ENCODE peak calls at places on chromosomes 12 and 14, in six cellular contexts. N is left colon; U is CD8-positive, alpha-beta memory T cell; V is GDM1; J is pons; L is IMR-90. M is an unnamed sample.

GRCh38 chr12:47437570-47437969 is 268.3 kb downstream of the RPAP3 start:
- DNase-seq in N (no peak), U (no peak), V (no peak), J (no peak), L (no peak), M (no peak)

GRCh38 chr12:109741286-109741969 is 27.8 kb downstream of the FAM222A start:
- DNase-seq in N (peak; percentile 13), U (no peak), V (no peak), J (no peak), L (no peak), M (no peak)

GRCh38 chr12:92210062-92210461 is 64.4 kb upstream of the BTG1 start:
- DNase-seq in N (no peak), U (no peak), V (no peak), J (no peak), L (no peak), M (no peak)

GRCh38 chr14:102140027-102140749 is 491 bp downstream of the WDR20 start:
- DNase-seq in N (peak; percentile 42), U (peak; percentile 13), V (no peak), J (no peak), L (no peak), M (peak; percentile 41)

GRCh38 chr14:64294672-64295413 is 672 bp upstream of the ESR2 start:
- DNase-seq in N (peak; percentile 72), U (peak; percentile 69), V (peak; percentile 14), J (peak; percentile 29), L (peak; percentile 53), M (peak; percentile 81)

GRCh38 chr12:27984275-27984674 is 11.7 kb upstream of the PTHLH start:
- DNase-seq in N (no peak), U (no peak), V (no peak), J (no peak), L (peak; percentile 88), M (no peak)

GRCh38 chr12:122460641-122461040 is 38.2 kb upstream of the CLIP1 start:
- DNase-seq in N (no peak), U (no peak), V (no peak), J (no peak), L (no peak), M (no peak)

GRCh38 chr12:80655751-80656150 is 51.7 kb upstream of the MYF6 start:
- DNase-seq in N (no peak), U (no peak), V (no peak), J (no peak), L (peak; percentile 23), M (no peak)

GRCh38 chr12:52230364-52231281 is 2.4 kb upstream of the KRT7 start:
- DNase-seq in N (no peak), U (no peak), V (no peak), J (no peak), L (peak; percentile 68), M (no peak)

GRCh38 chr14:49512147-49512551 is 74.0 kb downstream of the RPS29 start:
- DNase-seq in N (no peak), U (no peak), V (no peak), J (no peak), L (peak; percentile 79), M (no peak)

GRCh38 chr14:87252103-87252502 is 740.9 kb downstream of the GALC start:
- DNase-seq in N (no peak), U (no peak), V (no peak), J (no peak), L (no peak), M (no peak)

GRCh38 chr12:24919346-24920001 is 29.4 kb downstream of the BCAT1 start:
- DNase-seq in N (no peak), U (no peak), V (no peak), J (no peak), L (no peak), M (no peak)

GRCh38 chr14:102781063-102781462 is 3.8 kb downstream of the TRAF3 start:
- DNase-seq in N (no peak), U (no peak), V (no peak), J (no peak), L (no peak), M (no peak)

GRCh38 chr14:52175982-52176502 is 91.5 kb upstream of the PTGDR start:
- DNase-seq in N (no peak), U (peak; percentile 35), V (peak; percentile 51), J (no peak), L (no peak), M (no peak)

GRCh38 chr12:124150176-124150575 is 144.7 kb upstream of the RFLNA start:
- DNase-seq in N (no peak), U (no peak), V (no peak), J (no peak), L (no peak), M (no peak)

GRCh38 chr14:89405712-89406111 is 11.3 kb downstream of the FOXN3 start:
- DNase-seq in N (no peak), U (no peak), V (no peak), J (no peak), L (no peak), M (no peak)

GRCh38 chr12:113196996-113197395 is 11.5 kb downstream of the RITA1 start:
- DNase-seq in N (peak; percentile 65), U (peak; percentile 25), V (peak; percentile 67), J (peak; percentile 87), L (peak; percentile 78), M (peak; percentile 72)

GRCh38 chr14:105500726-105501101 is 9.7 kb downstream of the TEDC1 start:
- DNase-seq in N (no peak), U (no peak), V (no peak), J (no peak), L (no peak), M (no peak)

GRCh38 chr14:90424686-90425255 is 27.9 kb downstream of the CALM1 start:
- DNase-seq in N (no peak), U (no peak), V (no peak), J (no peak), L (no peak), M (no peak)

GRCh38 chr12:82963961-82964360 is 277.3 kb downstream of the TMTC2 start:
- DNase-seq in N (no peak), U (no peak), V (no peak), J (no peak), L (no peak), M (no peak)

GRCh38 chr12:10190558-10191388 is 11.9 kb downstream of the TMEM52B start:
- DNase-seq in N (peak; percentile 33), U (peak; percentile 28), V (peak; percentile 4), J (peak; percentile 90), L (peak; percentile 77), M (peak; percentile 74)

GRCh38 chr14:94671870-94672444 is 59.8 kb downstream of the SERPINA3 start:
- DNase-seq in N (no peak), U (no peak), V (no peak), J (no peak), L (no peak), M (no peak)

GRCh38 chr14:72559669-72560068 is 334.2 kb downstream of the DPF3 start:
- DNase-seq in N (no peak), U (no peak), V (no peak), J (no peak), L (no peak), M (no peak)

GRCh38 chr14:90703841-90704240 is 112.4 kb downstream of the TTC7B start:
- DNase-seq in N (no peak), U (no peak), V (no peak), J (no peak), L (no peak), M (no peak)

GRCh38 chr14:66645716-66646115 is 137.8 kb downstream of the GPHN start:
- DNase-seq in N (no peak), U (no peak), V (no peak), J (no peak), L (peak; percentile 8), M (no peak)

GRCh38 chr14:22870811-22871199 is 735 bp upstream of the LRP10 start:
- DNase-seq in N (no peak), U (no peak), V (no peak), J (no peak), L (no peak), M (no peak)

GRCh38 chr12:93702707-93703305 is 25.6 kb downstream of the CRADD start:
- DNase-seq in N (no peak), U (no peak), V (no peak), J (no peak), L (no peak), M (no peak)

GRCh38 chr12:53696655-53697321 is 20.9 kb upstream of the ATP5MC2 start:
- DNase-seq in N (no peak), U (no peak), V (no peak), J (no peak), L (no peak), M (peak; percentile 28)

GRCh38 chr12:88153959-88154358 is 11.9 kb downstream of the TMTC3 start:
- DNase-seq in N (no peak), U (no peak), V (no peak), J (no peak), L (peak; percentile 70), M (no peak)

GRCh38 chr12:48924617-48925217 is 575 bp downstream of the FKBP11 start:
- DNase-seq in N (peak; percentile 50), U (peak; percentile 63), V (no peak), J (no peak), L (peak; percentile 46), M (no peak)

GRCh38 chr14:61527325-61528100 is 167.8 kb upstream of the HIF1A start:
- DNase-seq in N (no peak), U (no peak), V (no peak), J (no peak), L (peak; percentile 91), M (no peak)

GRCh38 chr12:109773384-109774011 is 59.7 kb downstream of the TRPV4 start:
- DNase-seq in N (no peak), U (no peak), V (no peak), J (peak; percentile 56), L (no peak), M (no peak)

GRCh38 chr14:73269729-73270651 is 32.7 kb downstream of the PAPLN start:
- DNase-seq in N (no peak), U (no peak), V (no peak), J (no peak), L (peak; percentile 18), M (no peak)

GRCh38 chr12:124479680-124480468 is 87.5 kb downstream of the NCOR2 start:
- DNase-seq in N (no peak), U (no peak), V (no peak), J (no peak), L (no peak), M (no peak)